ENCODE peak calls at places on chromosomes 1 and 21, in five cellular contexts. L, N, D, H and P are unnamed samples.

GRCh38 chr1:170807432-170807831 is 127.9 kb upstream of the MROH9 start:
- DNase-seq in H (no peak), N (no peak), D (no peak), L (peak), P (no peak)

GRCh38 chr1:11761988-11762406 is at the start of gene C1orf167:
- DNase-seq in N (no peak), D (peak), H (peak), L (no peak), P (peak)

GRCh38 chr1:61327436-61327835 is 245.1 kb downstream of the NFIA start:
- DNase-seq in N (no peak), D (no peak), L (no peak), H (no peak), P (no peak)

GRCh38 chr1:156241311-156241811 is 623 bp upstream of the BGLAP start:
- DNase-seq in D (no peak), N (no peak), H (no peak), L (peak), P (no peak)

GRCh38 chr21:41766883-41767605 is at the start of gene RIPK4:
- DNase-seq in H (peak), D (peak), N (peak), L (no peak), P (peak)

GRCh38 chr1:121483961-121484424 is 299.2 kb downstream of the SRGAP2C start:
- DNase-seq in N (no peak), L (peak), H (no peak), D (no peak), P (no peak)

GRCh38 chr1:54610048-54610447 is 13.3 kb downstream of the FAM151A start:
- DNase-seq in D (no peak), N (no peak), H (no peak), L (no peak), P (no peak)

GRCh38 chr21:41824466-41825207 is 54.5 kb downstream of the PRDM15 start:
- DNase-seq in L (no peak), D (no peak), H (no peak), N (peak), P (no peak)

GRCh38 chr1:223500560-223501425 is 107.6 kb downstream of the CCDC185 start:
- DNase-seq in H (no peak), L (peak), N (no peak), D (no peak), P (no peak)

GRCh38 chr1:91026777-91027176 is 4.9 kb upstream of the ZNF644 start:
- DNase-seq in L (no peak), D (no peak), N (no peak), H (no peak), P (no peak)

GRCh38 chr1:15343729-15344128 is 66.0 kb upstream of the EFHD2 start:
- DNase-seq in D (peak), L (no peak), H (no peak), N (peak), P (no peak)

GRCh38 chr1:22536506-22536905 is 26.8 kb upstream of the EPHA8 start:
- DNase-seq in D (no peak), H (no peak), N (no peak), L (no peak), P (no peak)

GRCh38 chr1:78005755-78006154 is 1.0 kb downstream of the DNAJB4 start:
- DNase-seq in L (peak), N (no peak), H (no peak), D (no peak), P (no peak)